ENCODE peak calls at places on chromosomes 12 and 14, in four cellular contexts. O is WTC11, H is K562, P is GM12878. M is an unnamed sample.

GRCh38 chr14:104317500-104317805 is 179.1 kb downstream of the KIF26A start:
- DNase-seq in O (peak), H (no peak), P (no peak), M (no peak)

GRCh38 chr12:10031771-10032175 is 1.3 kb downstream of the CLEC9A start:
- DNase-seq in O (no peak), H (no peak), P (no peak), M (no peak)

GRCh38 chr14:99995700-99996356 is 69.4 kb upstream of the EVL start:
- DNase-seq in O (peak), H (peak), P (peak), M (peak)

GRCh38 chr12:93146278-93146939 is 217.3 kb upstream of the EEA1 start:
- DNase-seq in O (no peak), H (no peak), P (no peak), M (no peak)

GRCh38 chr14:81767266-81767987 is 233.8 kb upstream of the SEL1L start:
- DNase-seq in O (no peak), H (no peak), P (no peak), M (no peak)

GRCh38 chr12:41681898-41682297 is 462.8 kb downstream of the GXYLT1 start:
- DNase-seq in O (no peak), H (no peak), P (no peak), M (no peak)

GRCh38 chr12:131818821-131819585 is 9.2 kb upstream of the MMP17 start:
- DNase-seq in O (no peak), H (no peak), P (no peak), M (no peak)

GRCh38 chr12:104281636-104282035 is 21.9 kb upstream of the EID3 start:
- DNase-seq in O (no peak), H (no peak), P (no peak), M (no peak)

GRCh38 chr12:71605034-71605433 is 58.6 kb downstream of the ZFC3H1 start:
- DNase-seq in O (no peak), H (no peak), P (no peak), M (no peak)

GRCh38 chr14:96136361-96136760 is 68.3 kb upstream of the BDKRB2 start:
- DNase-seq in O (no peak), H (no peak), P (no peak), M (no peak)

GRCh38 chr14:23708343-23708742 is 72.2 kb downstream of the DHRS2 start:
- DNase-seq in O (no peak), H (no peak), P (no peak), M (no peak)

GRCh38 chr12:62632521-62632920 is 165.9 kb downstream of the MON2 start:
- DNase-seq in O (peak), H (no peak), P (no peak), M (peak)

GRCh38 chr14:73008501-73008900 is 18.4 kb downstream of the ZFYVE1 start:
- DNase-seq in O (no peak), H (no peak), P (no peak), M (no peak)

GRCh38 chr12:113684053-113684907 is 212.6 kb upstream of the LHX5 start:
- DNase-seq in O (peak), H (no peak), P (no peak), M (peak)

GRCh38 chr14:96821501-96821900 is 24.3 kb downstream of the VRK1 start:
- DNase-seq in O (no peak), H (no peak), P (no peak), M (no peak)

GRCh38 chr12:108516511-108517275 is 1.6 kb downstream of the FICD start:
- DNase-seq in O (no peak), H (no peak), P (no peak), M (no peak)

GRCh38 chr12:53213348-53213747 is 6.3 kb upstream of the ITGB7 start:
- DNase-seq in O (peak), H (peak), P (no peak), M (peak)

GRCh38 chr14:58167891-58168290 is 15.9 kb upstream of the ARMH4 start:
- DNase-seq in O (no peak), H (no peak), P (no peak), M (no peak)

GRCh38 chr12:8689606-8690175 is 8.1 kb upstream of the RIMKLB start:
- DNase-seq in O (no peak), H (no peak), P (no peak), M (no peak)

GRCh38 chr14:29789475-29789874 is 138.2 kb downstream of the PRKD1 start:
- DNase-seq in O (no peak), H (no peak), P (no peak), M (no peak)

GRCh38 chr12:115871714-115872113 is 405.8 kb downstream of the MED13L start:
- DNase-seq in O (peak), H (peak), P (no peak), M (peak)

GRCh38 chr14:28254768-28255167 is 511.8 kb upstream of the FOXG1 start:
- DNase-seq in O (no peak), H (no peak), P (no peak), M (no peak)

GRCh38 chr12:12986775-12987332 is 13.2 kb downstream of the HEBP1 start:
- DNase-seq in O (no peak), H (no peak), P (no peak), M (no peak)

GRCh38 chr12:66036317-66036716 is 94.2 kb downstream of the LLPH start:
- DNase-seq in O (no peak), H (no peak), P (no peak), M (no peak)

GRCh38 chr12:537772-538171 is 78.0 kb downstream of the B4GALNT3 start:
- DNase-seq in O (no peak), H (no peak), P (no peak), M (no peak)

GRCh38 chr14:99740411-99740810 is 52.8 kb upstream of the EML1 start:
- DNase-seq in O (no peak), H (no peak), P (no peak), M (no peak)

GRCh38 chr14:20998674-20999366 is at the start of gene SLC39A2:
- DNase-seq in O (peak), H (peak), P (no peak), M (no peak)

GRCh38 chr12:50659260-50659659 is 104.6 kb upstream of the ATF1 start:
- DNase-seq in O (no peak), H (no peak), P (no peak), M (no peak)

GRCh38 chr12:3201741-3202500 is 124.7 kb downstream of the TSPAN9 start:
- DNase-seq in O (no peak), H (no peak), P (no peak), M (no peak)

GRCh38 chr12:80598004-80598606 is 109.3 kb upstream of the MYF6 start:
- DNase-seq in O (peak), H (no peak), P (no peak), M (no peak)

GRCh38 chr12:12726543-12727093 is 9.4 kb downstream of the CDKN1B start:
- DNase-seq in O (no peak), H (peak), P (no peak), M (peak)

GRCh38 chr12:2354151-2354991 is 301.6 kb downstream of the CACNA1C start:
- DNase-seq in O (no peak), H (no peak), P (no peak), M (no peak)

GRCh38 chr14:25953532-25954144 is 644.2 kb downstream of the NOVA1 start:
- DNase-seq in O (no peak), H (no peak), P (no peak), M (no peak)

GRCh38 chr14:63727231-63727735 is 582 bp downstream of the SGPP1 start:
- DNase-seq in O (no peak), H (peak), P (no peak), M (peak)

GRCh38 chr14:95460647-95461478 is 55.6 kb downstream of the SYNE3 start:
- DNase-seq in O (peak), H (no peak), P (no peak), M (no peak)

GRCh38 chr14:39247256-39247655 is 13.5 kb downstream of the MIA2 start:
- DNase-seq in O (no peak), H (no peak), P (no peak), M (no peak)

GRCh38 chr12:63897931-63898330 is 53.4 kb downstream of the SRGAP1 start:
- DNase-seq in O (no peak), H (no peak), P (no peak), M (no peak)

GRCh38 chr14:72907886-72908285 is 14.0 kb upstream of the DPF3 start:
- DNase-seq in O (no peak), H (peak), P (no peak), M (no peak)

DNA sequence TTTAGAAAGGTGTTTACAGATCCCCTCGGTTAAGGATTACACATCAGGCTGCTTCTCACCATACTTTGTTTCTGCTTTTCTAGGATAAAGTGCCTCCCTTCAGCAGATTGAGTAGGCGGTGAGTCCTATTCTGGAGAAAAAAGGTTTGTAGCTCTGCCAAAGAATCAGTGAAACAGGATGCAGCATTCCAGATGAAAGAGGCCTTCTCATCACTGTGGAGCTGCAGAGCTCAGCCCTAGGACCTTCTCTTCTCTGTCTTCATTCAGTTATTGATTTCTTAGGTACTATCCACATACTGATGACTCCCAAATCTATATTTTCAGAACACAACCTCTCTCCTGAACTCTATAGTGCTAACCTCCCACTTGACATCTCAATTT is 155.6 kb upstream of the KRR1 start:
- DNase-seq in O (no peak), H (no peak), P (no peak), M (no peak)
- TF ChIP-seq USF1 in O (no peak), H (no peak), P (no peak), M (no peak)

GRCh38 chr14:91281346-91281745 is 36.8 kb upstream of the GPR68 start:
- DNase-seq in O (no peak), H (no peak), P (no peak), M (no peak)
- TF ChIP-seq USF1 in O (no peak), H (no peak), P (no peak), M (no peak)

DNA sequence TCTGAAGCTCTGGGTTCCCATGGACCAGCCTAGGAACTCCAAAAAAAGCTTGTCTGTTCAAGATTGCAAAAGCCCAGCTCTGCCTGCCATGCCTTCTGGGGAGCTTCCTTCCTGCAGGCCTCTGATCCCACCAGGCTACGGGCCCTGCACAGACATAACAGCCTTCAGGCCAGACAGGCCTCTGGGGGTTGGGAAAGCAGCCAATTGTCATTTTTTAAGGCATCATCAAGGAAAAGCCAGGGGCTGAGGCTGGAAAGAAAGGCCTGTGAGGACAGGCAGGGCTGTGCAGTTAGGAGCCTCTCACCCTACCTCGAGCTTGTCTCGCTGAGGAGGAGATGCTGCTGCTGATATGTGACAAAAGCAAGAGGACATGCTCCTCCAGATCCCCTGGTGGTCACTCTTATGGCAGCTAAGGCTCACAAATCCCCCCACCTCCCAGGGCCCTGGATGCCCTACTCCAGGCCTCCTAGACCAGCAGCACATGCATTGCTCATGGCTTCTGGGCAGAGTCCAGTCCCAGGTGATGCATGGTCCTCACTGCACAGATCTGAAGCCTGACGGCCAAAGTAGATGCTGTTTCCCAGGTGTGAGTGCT is 2.9 kb downstream of the TMEM229B start:
- DNase-seq in O (no peak), H (no peak), P (no peak), M (no peak)
- TF ChIP-seq USF1 in O (no peak), H (no peak), P (no peak), M (no peak)

DNA sequence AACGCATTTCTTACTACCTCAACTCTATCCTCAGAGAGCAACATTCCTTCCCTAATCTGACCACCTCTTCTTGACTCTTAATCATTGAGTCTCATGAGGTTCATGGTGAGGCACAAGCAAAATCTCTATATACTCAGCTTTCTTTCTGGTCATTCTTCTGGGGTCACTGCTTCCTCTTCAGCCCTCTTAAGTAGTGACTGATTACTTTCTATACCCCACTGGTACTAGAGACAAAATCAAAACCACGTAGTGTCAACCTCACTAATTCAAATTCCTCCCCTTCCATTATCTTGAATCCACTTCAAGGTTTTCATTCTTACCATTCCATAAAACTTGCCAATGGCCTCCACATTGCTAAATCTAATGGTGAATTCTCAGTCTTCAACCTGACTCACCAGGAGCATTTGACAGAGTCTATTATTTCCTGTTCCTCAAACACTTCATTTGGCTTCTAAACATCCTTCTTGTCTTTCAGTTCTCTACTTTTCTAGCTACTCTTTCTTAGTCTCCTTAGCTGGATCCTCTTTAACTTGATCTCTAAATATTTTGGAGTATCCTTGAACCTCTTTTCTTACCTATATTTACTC is 6.8 kb downstream of the WDHD1 start:
- DNase-seq in O (no peak), H (no peak), P (no peak), M (no peak)
- TF ChIP-seq USF1 in O (no peak), H (no peak), P (no peak), M (no peak)

GRCh38 chr12:31876568-31877424 is 82.4 kb upstream of the RESF1 start:
- DNase-seq in O (no peak), H (no peak), P (no peak), M (no peak)

GRCh38 chr12:31872831-31873604 is 86.2 kb upstream of the RESF1 start:
- DNase-seq in O (no peak), H (no peak), P (no peak), M (no peak)

GRCh38 chr12:31877884-31878283 is 81.3 kb upstream of the RESF1 start:
- DNase-seq in O (no peak), H (no peak), P (no peak), M (no peak)

GRCh38 chr12:31875609-31875964 is 83.6 kb upstream of the RESF1 start:
- DNase-seq in O (no peak), H (no peak), P (no peak), M (no peak)

GRCh38 chr12:31874961-31875608 is 84.1 kb upstream of the RESF1 start:
- DNase-seq in O (no peak), H (no peak), P (no peak), M (no peak)
- TF ChIP-seq USF1 in O (no peak), H (peak), P (no peak), M (no peak)

GRCh38 chr12:57726884-57727757 is 11.4 kb downstream of the AGAP2 start:
- DNase-seq in O (peak), H (no peak), P (no peak), M (no peak)

GRCh38 chr12:57724936-57725740 is 13.4 kb downstream of the AGAP2 start:
- DNase-seq in O (no peak), H (no peak), P (no peak), M (no peak)

GRCh38 chr12:57727758-57728395 is 10.7 kb downstream of the AGAP2 start:
- DNase-seq in O (peak), H (no peak), P (no peak), M (no peak)

GRCh38 chr12:57725851-57726150 is 12.7 kb downstream of the AGAP2 start:
- DNase-seq in O (no peak), H (no peak), P (no peak), M (no peak)

DNA sequence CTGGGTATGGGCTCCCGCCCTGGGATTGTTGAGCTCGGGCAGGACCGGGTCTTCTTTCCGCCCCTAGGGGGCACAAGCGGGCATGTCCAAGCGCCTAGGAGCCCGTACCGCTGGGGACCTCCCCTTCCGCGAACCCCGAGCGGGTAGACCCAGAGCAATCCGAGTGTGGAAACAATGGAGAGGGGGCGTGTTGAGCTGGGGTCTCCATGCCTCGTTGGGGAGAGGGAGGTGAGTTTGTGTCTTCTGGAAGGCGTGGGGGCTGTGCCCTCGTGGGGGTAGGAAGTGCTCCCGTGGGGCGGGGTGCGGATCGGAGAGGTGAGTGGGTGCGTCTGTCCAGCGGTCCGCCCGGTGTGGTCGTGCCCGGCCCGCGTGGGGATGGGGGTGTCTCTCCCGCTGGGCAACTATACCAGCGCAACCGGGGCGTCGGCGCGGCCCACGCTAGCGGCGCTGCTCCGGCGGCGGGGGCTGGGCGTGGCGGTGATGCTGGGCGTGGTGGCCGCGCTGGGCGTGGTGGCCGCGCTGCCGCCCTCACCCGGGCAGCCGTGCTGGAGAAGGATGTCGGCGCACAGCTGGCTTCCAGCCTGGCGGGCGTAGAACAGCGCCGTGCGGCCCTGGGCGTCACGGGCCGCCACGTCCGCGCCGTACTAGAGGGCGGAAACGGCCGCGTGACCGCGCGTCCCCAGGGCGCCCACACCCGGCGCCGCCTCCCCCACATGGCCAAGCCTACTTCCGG is 12.2 kb downstream of the AGAP2 start:
- DNase-seq in O (peak), H (no peak), P (no peak), M (peak)
- TF ChIP-seq USF1 in O (no peak), H (no peak), P (no peak), M (peak)

M was measured in SK-N-SH.